ENCODE peak calls at places on chromosomes 12 and 14, in five cellular contexts. J is GM23338, L is HL-60, D is HFFc6, E is Calu3. M is an unnamed sample.

GRCh38 chr12:122887817-122888212 is 8.1 kb downstream of the VPS37B start:
- DNase-seq in J (no peak), L (no peak), D (no peak), E (no peak), M (no peak)

GRCh38 chr12:90679674-90680073 is 275.3 kb downstream of the CCER1 start:
- DNase-seq in J (no peak), L (no peak), D (no peak), E (no peak), M (no peak)

GRCh38 chr12:3727877-3728632 is 24.9 kb downstream of the CRACR2A start:
- DNase-seq in J (peak), L (peak), D (no peak), E (no peak), M (no peak)

GRCh38 chr12:49089831-49090773 is 4.5 kb downstream of the DHH start:
- DNase-seq in J (peak), L (peak), D (peak), E (peak), M (no peak)

GRCh38 chr14:49926803-49927202 is 33.9 kb downstream of the ARF6 start:
- DNase-seq in J (no peak), L (no peak), D (no peak), E (no peak), M (no peak)

GRCh38 chr12:89875225-89875624 is 166.6 kb upstream of the ATP2B1 start:
- DNase-seq in J (no peak), L (no peak), D (no peak), E (no peak), M (no peak)

GRCh38 chr12:64203036-64203435 is 19.1 kb downstream of the KICS2 start:
- DNase-seq in J (no peak), L (no peak), D (no peak), E (no peak), M (no peak)

GRCh38 chr14:55383039-55383438 is 28.6 kb downstream of the ATG14 start:
- DNase-seq in J (no peak), L (no peak), D (peak), E (no peak), M (no peak)

GRCh38 chr14:103711516-103712431 is 3.5 kb downstream of the XRCC3 start:
- DNase-seq in J (no peak), L (no peak), D (no peak), E (no peak), M (no peak)

GRCh38 chr12:22994276-22994675 is 369.3 kb downstream of the ETNK1 start:
- DNase-seq in J (no peak), L (no peak), D (no peak), E (no peak), M (no peak)

GRCh38 chr12:102702447-102703114 is 214.5 kb downstream of the PAH start:
- DNase-seq in J (peak), L (peak), D (peak), E (peak), M (no peak)

GRCh38 chr14:105919458-105920150 is 393.2 kb downstream of the TMEM121 start:
- DNase-seq in J (no peak), L (no peak), D (no peak), E (no peak), M (no peak)

GRCh38 chr12:110176745-110177144 is 52.6 kb downstream of the IFT81 start:
- DNase-seq in J (no peak), L (no peak), D (no peak), E (no peak), M (no peak)

GRCh38 chr12:27960822-27961221 is 11.7 kb downstream of the PTHLH start:
- DNase-seq in J (no peak), L (no peak), D (no peak), E (no peak), M (no peak)
- TF ChIP-seq CTCF in J (no peak), L (no peak), D (no peak), E (no peak), M (no peak)

GRCh38 chr12:5872745-5873144 is 72.3 kb downstream of the ANO2 start:
- DNase-seq in J (peak), L (no peak), D (peak), E (no peak), M (no peak)
- TF ChIP-seq CTCF in J (peak), L (no peak), D (peak), E (no peak), M (peak)

GRCh38 chr14:23242076-23242475 is 4.3 kb downstream of the RNF212B start:
- DNase-seq in J (no peak), L (no peak), D (no peak), E (no peak), M (no peak)

GRCh38 chr14:23240661-23241060 is 2.9 kb downstream of the RNF212B start:
- DNase-seq in J (no peak), L (no peak), D (no peak), E (no peak), M (no peak)

GRCh38 chr14:23237772-23238594 is at the start of gene RNF212B:
- DNase-seq in J (peak), L (peak), D (peak), E (peak), M (peak)
- TF ChIP-seq CTCF in J (no peak), L (no peak), D (no peak), E (no peak), M (no peak)

GRCh38 chr12:38502016-38502415 is 185.4 kb downstream of the ALG10B start:
- DNase-seq in J (no peak), L (no peak), D (no peak), E (no peak), M (no peak)
- TF ChIP-seq CTCF in J (no peak), L (no peak), D (no peak), E (no peak), M (no peak)

DNA sequence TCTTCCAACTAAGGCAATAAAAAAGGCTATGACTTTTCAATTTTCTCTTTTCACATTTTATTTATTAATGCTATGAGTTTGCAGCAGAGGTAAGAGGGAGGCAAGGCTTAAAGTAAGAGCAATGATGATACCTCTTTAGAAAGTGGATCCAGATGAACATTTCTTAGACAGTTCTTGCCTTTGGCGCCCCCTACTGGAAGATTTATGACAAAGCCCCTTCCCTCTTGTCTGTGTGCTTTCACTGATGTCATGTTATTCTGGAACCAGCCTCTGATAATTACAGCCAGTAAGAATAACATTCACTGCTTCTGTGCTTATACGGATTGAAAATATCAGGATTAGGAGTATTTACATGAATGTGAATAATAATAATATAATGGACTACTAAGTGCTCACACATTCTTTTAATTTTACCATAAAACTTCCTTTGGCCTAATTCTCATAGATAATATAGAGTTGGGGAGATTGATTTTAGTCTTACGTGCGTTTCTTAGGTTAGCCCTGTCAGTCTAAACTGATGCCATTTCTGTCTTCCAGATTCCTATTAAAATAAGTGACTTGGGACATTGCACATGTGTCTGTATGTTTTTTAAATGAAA is 1929.9 kb upstream of the SEL1L start:
- DNase-seq in J (peak), L (peak), D (peak), E (no peak), M (no peak)
- TF ChIP-seq CTCF in J (peak), L (peak), D (peak), E (no peak), M (peak)

GRCh38 chr14:58637391-58638230 is at the start of gene DACT1:
- DNase-seq in J (peak), L (no peak), D (peak), E (peak), M (peak)
- TF ChIP-seq CTCF in J (no peak), L (no peak), D (no peak), E (no peak), M (peak)

GRCh38 chr14:31787377-31787776 is 226.2 kb downstream of the NUBPL start:
- DNase-seq in J (no peak), L (no peak), D (peak), E (no peak), M (no peak)
- TF ChIP-seq CTCF in J (no peak), L (no peak), D (peak), E (no peak), M (no peak)

DNA sequence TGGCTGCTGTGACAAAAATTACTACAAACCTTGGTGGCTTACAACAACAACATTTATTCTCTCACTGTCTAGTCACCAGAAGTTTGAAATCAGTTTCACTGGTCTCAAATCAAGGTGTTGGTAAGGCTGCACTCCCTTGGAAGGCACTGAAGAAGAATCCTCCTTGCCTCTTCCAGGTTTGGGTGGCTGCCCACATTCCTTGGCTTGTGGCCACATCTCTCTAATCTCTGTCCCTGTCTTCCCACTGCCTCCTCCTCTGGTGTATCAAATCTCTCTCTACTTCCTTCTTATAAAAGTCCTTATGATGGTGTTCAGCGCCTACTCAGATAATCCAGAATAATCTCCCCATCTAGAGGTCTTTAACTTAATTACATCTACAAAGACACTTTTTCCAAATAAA is 31.0 kb downstream of the PLCZ1 start:
- DNase-seq in J (no peak), L (no peak), D (no peak), E (no peak), M (no peak)
- TF ChIP-seq CTCF in J (no peak), L (no peak), D (no peak), E (no peak), M (no peak)

M was measured in osteocyte.